ENCODE peak calls at places on chromosomes 1 and 21, in ten cellular contexts. W is M059J; E is HFF-Myc; J is astrocyte of the cerebellum; R is SW480; D is activated T-cell treated with anti-CD3 and anti-CD28 coated beads for 24 hours; O is upper lobe of right lung; X is NCI-H345; B is adipocyte; U is activated T-helper 9 cell treated with anti-CD3 and anti-CD28 coated beads, Interleukin-2, amount 50 U/mL, for 16 hours. M is an unnamed sample.
A peak's percentile ranks its signal among the peaks of the same experiment; 100 is the strongest.

GRCh38 chr21:43735236-43736091 is 16.5 kb downstream of the PDXK start:
- DNase-seq in O (no peak), E (no peak), D (no peak), X (no peak), B (no peak), J (no peak), W (no peak), U (no peak), R (no peak), M (no peak)

GRCh38 chr1:230816018-230816417 is 52.3 kb downstream of the C1orf198 start:
- DNase-seq in W (no peak), X (no peak), B (no peak), R (no peak), D (no peak), O (no peak), U (no peak), E (no peak), J (no peak), M (no peak)

GRCh38 chr21:45531393-45532215 is 10.6 kb downstream of the SLC19A1 start:
- DNase-seq in E (no peak), B (no peak), R (no peak), U (no peak), X (no peak), J (no peak), D (no peak), O (peak; percentile 61), W (no peak), M (no peak)

GRCh38 chr21:32562426-32562825 is 22.9 kb downstream of the TCP10L start:
- DNase-seq in R (no peak), O (no peak), D (no peak), B (peak; percentile 82), W (peak; percentile 61), U (no peak), J (peak; percentile 39), E (peak; percentile 78), X (no peak), M (no peak)

GRCh38 chr1:77347646-77348045 is 65.8 kb downstream of the AK5 start:
- DNase-seq in R (peak; percentile 18), W (peak; percentile 93), E (peak; percentile 65), B (peak; percentile 64), O (no peak), X (no peak), J (no peak), D (peak; percentile 25), U (no peak), M (no peak)

GRCh38 chr1:156420209-156421061 is 51.4 kb downstream of the RHBG start:
- DNase-seq in B (no peak), J (no peak), U (peak; percentile 31), D (peak; percentile 17), E (no peak), W (peak; percentile 9), X (no peak), R (no peak), O (no peak), M (no peak)

GRCh38 chr1:45365051-45365450 is 24.8 kb upstream of the MUTYH start:
- DNase-seq in D (no peak), R (no peak), X (no peak), E (no peak), B (no peak), U (no peak), W (no peak), O (no peak), J (no peak), M (no peak)

GRCh38 chr1:23619299-23620188 is 60.2 kb upstream of the ID3 start:
- DNase-seq in U (peak; percentile 78), D (peak; percentile 68), O (peak; percentile 72), E (no peak), J (no peak), B (peak; percentile 26), W (peak; percentile 37), R (peak; percentile 91), X (peak; percentile 77), M (peak; percentile 74)

GRCh38 chr1:23960291-23960718 is 677 bp downstream of the PNRC2 start:
- DNase-seq in X (no peak), B (peak; percentile 78), D (no peak), W (peak; percentile 68), U (no peak), R (no peak), O (no peak), E (no peak), J (no peak), M (peak; percentile 76)

GRCh38 chr1:70411360-70411844 is 334 bp downstream of the CTH start:
- DNase-seq in O (no peak), J (peak; percentile 8), U (no peak), W (no peak), D (no peak), X (no peak), E (peak; percentile 11), B (peak; percentile 69), R (no peak), M (no peak)

GRCh38 chr1:198650506-198650905 is 11.7 kb downstream of the PTPRC start:
- DNase-seq in X (no peak), D (no peak), B (no peak), E (no peak), W (no peak), R (no peak), O (no peak), J (no peak), U (no peak), M (no peak)

GRCh38 chr1:237186733-237187132 is 144.7 kb downstream of the RYR2 start:
- DNase-seq in O (no peak), U (no peak), W (no peak), E (no peak), X (no peak), J (no peak), D (no peak), B (no peak), R (no peak), M (no peak)

GRCh38 chr1:43172532-43172972 is 422 bp downstream of the CFAP57 start:
- DNase-seq in R (peak; percentile 88), B (peak; percentile 95), X (peak; percentile 85), D (peak; percentile 83), E (peak; percentile 55), W (peak; percentile 77), J (peak; percentile 65), O (peak; percentile 89), U (peak; percentile 77), M (peak; percentile 92)

GRCh38 chr1:34610063-34610462 is 144.8 kb upstream of the GJB5 start:
- DNase-seq in W (no peak), U (no peak), J (no peak), O (no peak), D (no peak), R (no peak), E (no peak), X (no peak), B (no peak), M (no peak)

GRCh38 chr1:29698626-29699025 is 462.3 kb downstream of the PTPRU start:
- DNase-seq in J (no peak), R (no peak), B (no peak), U (no peak), W (no peak), O (peak; percentile 48), D (no peak), X (no peak), E (no peak), M (no peak)

GRCh38 chr21:34877485-34878128 is 171.5 kb downstream of the RUNX1 start:
- DNase-seq in D (no peak), R (no peak), W (no peak), X (peak; percentile 71), U (no peak), O (peak; percentile 88), J (no peak), E (no peak), B (no peak), M (peak; percentile 48)

GRCh38 chr1:90414201-90414600 is 302.9 kb downstream of the BARHL2 start:
- DNase-seq in B (no peak), O (no peak), W (no peak), J (no peak), E (no peak), D (no peak), R (no peak), X (no peak), U (no peak), M (no peak)

GRCh38 chr1:19974822-19975416 is 4.5 kb downstream of the PLA2G2A start:
- DNase-seq in X (peak; percentile 12), W (peak; percentile 79), E (peak; percentile 20), U (no peak), D (peak; percentile 4), B (peak; percentile 50), J (peak; percentile 19), R (peak; percentile 61), O (no peak), M (peak; percentile 52)

GRCh38 chr1:161484613-161485012 is 20.6 kb upstream of the FCGR2A start:
- DNase-seq in E (no peak), X (no peak), B (no peak), U (no peak), W (no peak), J (no peak), D (no peak), O (no peak), R (no peak), M (no peak)

GRCh38 chr1:66380452-66381212 is 153.3 kb upstream of the SGIP1 start:
- DNase-seq in E (no peak), U (no peak), X (no peak), D (no peak), W (no peak), B (peak; percentile 36), O (no peak), J (no peak), R (no peak), M (no peak)

GRCh38 chr1:47944561-47944960 is 52.6 kb downstream of the TRABD2B start:
- DNase-seq in O (no peak), U (no peak), D (no peak), E (no peak), J (no peak), X (no peak), W (no peak), R (no peak), B (no peak), M (no peak)

GRCh38 chr1:229094476-229095311 is 176.2 kb upstream of the RAB4A start:
- DNase-seq in D (no peak), R (no peak), W (peak; percentile 50), J (no peak), U (no peak), O (no peak), E (peak; percentile 86), B (no peak), X (no peak), M (no peak)

GRCh38 chr1:173222149-173223030 is 15.3 kb upstream of the TNFSF4 start:
- DNase-seq in J (no peak), B (no peak), E (no peak), W (no peak), U (no peak), D (no peak), O (no peak), R (no peak), X (no peak), M (no peak)

GRCh38 chr1:116827607-116828125 is 73.4 kb downstream of the CD2 start:
- DNase-seq in E (no peak), R (no peak), U (no peak), X (no peak), O (no peak), W (no peak), B (no peak), J (no peak), D (no peak), M (no peak)

GRCh38 chr1:185337221-185337620 is 20.2 kb upstream of the IVNS1ABP start:
- DNase-seq in W (peak; percentile 43), X (no peak), O (no peak), B (peak; percentile 47), E (no peak), J (no peak), U (no peak), D (no peak), R (no peak), M (no peak)

M was measured in NCI-H1092 treated with DMSO at 0.1 percent for 48 hours.